ENCODE peak calls at places on chromosomes 16 and 17, in four cellular contexts. N is K562, G is HepG2, J is GM12878. F is an unnamed sample.

GRCh38 chr17:83046759-83047478 is 32.5 kb upstream of the METRNL start:
- DNase-seq in N (no peak), G (no peak), J (no peak), F (no peak)

GRCh38 chr17:67594115-67594878 is 123.4 kb upstream of the NOL11 start:
- DNase-seq in N (no peak), G (peak; percentile 35), J (peak; percentile 82), F (no peak)

GRCh38 chr16:78235168-78235800 is 135.8 kb downstream of the WWOX start:
- DNase-seq in N (peak; percentile 76), G (peak; percentile 65), J (peak; percentile 7), F (peak; percentile 86)

GRCh38 chr17:72683506-72684404 is 408.7 kb downstream of the SLC39A11 start:
- DNase-seq in N (no peak), G (peak; percentile 97), J (no peak), F (peak; percentile 51)

GRCh38 chr17:14489986-14490385 is 189.1 kb downstream of the HS3ST3B1 start:
- DNase-seq in N (no peak), G (no peak), J (no peak), F (no peak)

GRCh38 chr17:62064029-62064790 is 868 bp downstream of the MED13 start:
- DNase-seq in N (no peak), G (no peak), J (no peak), F (no peak)

GRCh38 chr17:60442271-60443201 is 20.2 kb downstream of the CHCT1 start:
- DNase-seq in N (no peak), G (peak; percentile 83), J (no peak), F (no peak)

GRCh38 chr16:80123189-80123588 is 417.6 kb upstream of the DYNLRB2 start:
- DNase-seq in N (no peak), G (no peak), J (no peak), F (no peak)

GRCh38 chr17:20263595-20263994 is 203.7 kb downstream of the LGALS9B start:
- DNase-seq in N (no peak), G (no peak), J (no peak), F (no peak)

GRCh38 chr17:66533572-66533971 is 231.2 kb downstream of the PRKCA start:
- DNase-seq in N (no peak), G (no peak), J (no peak), F (no peak)

GRCh38 chr16:55628306-55628968 is 27.4 kb upstream of the SLC6A2 start:
- DNase-seq in N (no peak), G (no peak), J (no peak), F (no peak)

GRCh38 chr16:82655315-82655714 is 28.5 kb downstream of the CDH13 start:
- DNase-seq in N (no peak), G (no peak), J (peak; percentile 50), F (no peak)

GRCh38 chr16:86243571-86244154 is 266.7 kb upstream of the FOXF1 start:
- DNase-seq in N (no peak), G (no peak), J (no peak), F (no peak)

GRCh38 chr17:60851181-60851580 is 173.5 kb downstream of the BCAS3 start:
- DNase-seq in N (no peak), G (no peak), J (no peak), F (no peak)

GRCh38 chr17:10328971-10329923 is 43.6 kb downstream of the MYH13 start:
- DNase-seq in N (no peak), G (no peak), J (no peak), F (no peak)

GRCh38 chr17:15479697-15480096 is 12.3 kb upstream of the CDRT4 start:
- DNase-seq in N (no peak), G (peak; percentile 21), J (no peak), F (no peak)

GRCh38 chr16:56571525-56571924 is 6.7 kb downstream of the MT4 start:
- DNase-seq in N (no peak), G (no peak), J (no peak), F (no peak)

GRCh38 chr17:65678534-65678933 is 117.1 kb upstream of the AXIN2 start:
- DNase-seq in N (no peak), G (no peak), J (no peak), F (no peak)

DNA sequence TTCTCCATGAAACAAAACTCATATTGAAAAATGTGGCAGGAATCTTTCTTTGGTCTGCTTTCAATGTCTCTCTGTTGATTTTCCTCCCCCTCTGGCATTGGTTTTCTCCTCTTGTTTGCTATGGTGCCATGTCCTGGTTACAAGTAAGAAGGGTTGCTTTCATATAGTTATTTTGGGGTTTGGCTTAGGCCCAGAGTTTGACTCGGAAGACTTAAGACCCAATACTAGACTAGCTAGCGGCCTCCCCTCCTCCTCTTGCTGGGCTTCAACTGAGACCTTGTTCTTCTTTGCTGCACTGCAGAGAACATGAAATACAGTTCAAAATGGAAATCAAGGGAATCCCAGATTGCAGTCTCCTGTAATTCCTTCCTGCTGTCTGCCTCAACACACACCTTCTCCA is 30.0 kb upstream of the CLEC18A start:
- DNase-seq in N (no peak), G (no peak), J (no peak), F (no peak)
- TF ChIP-seq TARDBP in N (no peak), G (no peak), J (no peak), F (no peak)

GRCh38 chr16:1443980-1444729 is at the start of gene CCDC154:
- DNase-seq in N (no peak), G (no peak), J (no peak), F (no peak)

GRCh38 chr16:1441391-1441829 is 2.9 kb downstream of the CCDC154 start:
- DNase-seq in N (no peak), G (no peak), J (no peak), F (no peak)

GRCh38 chr16:1444730-1445517 is 568 bp upstream of the CCDC154 start:
- DNase-seq in N (no peak), G (no peak), J (no peak), F (no peak)

GRCh38 chr16:1443403-1443973 is 868 bp downstream of the CCDC154 start:
- DNase-seq in N (no peak), G (no peak), J (no peak), F (no peak)

DNA sequence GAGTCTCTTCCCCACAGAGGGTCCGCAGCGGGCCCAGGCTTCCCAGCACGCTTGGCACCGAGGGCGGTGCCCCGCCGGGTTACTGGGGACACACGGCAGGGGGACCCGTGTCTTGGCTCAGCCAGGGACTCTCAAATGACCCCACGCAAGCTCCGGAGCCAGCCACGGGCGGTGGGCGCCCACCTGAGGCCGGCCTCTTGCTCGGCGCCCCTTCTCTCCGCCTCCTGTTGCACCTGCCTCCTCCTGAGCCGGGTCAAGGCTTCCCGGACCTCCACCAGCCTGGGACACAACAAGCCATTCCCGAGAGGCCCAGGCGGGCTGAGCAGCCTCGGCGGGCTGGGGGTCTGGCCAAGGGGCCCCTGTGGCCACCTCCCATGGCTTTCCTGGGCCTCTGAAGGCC is 1.7 kb downstream of the CCDC154 start:
- DNase-seq in N (no peak), G (no peak), J (no peak), F (no peak)
- TF ChIP-seq FOXK2 in N (no peak), G (no peak), J (no peak), F (no peak)

DNA sequence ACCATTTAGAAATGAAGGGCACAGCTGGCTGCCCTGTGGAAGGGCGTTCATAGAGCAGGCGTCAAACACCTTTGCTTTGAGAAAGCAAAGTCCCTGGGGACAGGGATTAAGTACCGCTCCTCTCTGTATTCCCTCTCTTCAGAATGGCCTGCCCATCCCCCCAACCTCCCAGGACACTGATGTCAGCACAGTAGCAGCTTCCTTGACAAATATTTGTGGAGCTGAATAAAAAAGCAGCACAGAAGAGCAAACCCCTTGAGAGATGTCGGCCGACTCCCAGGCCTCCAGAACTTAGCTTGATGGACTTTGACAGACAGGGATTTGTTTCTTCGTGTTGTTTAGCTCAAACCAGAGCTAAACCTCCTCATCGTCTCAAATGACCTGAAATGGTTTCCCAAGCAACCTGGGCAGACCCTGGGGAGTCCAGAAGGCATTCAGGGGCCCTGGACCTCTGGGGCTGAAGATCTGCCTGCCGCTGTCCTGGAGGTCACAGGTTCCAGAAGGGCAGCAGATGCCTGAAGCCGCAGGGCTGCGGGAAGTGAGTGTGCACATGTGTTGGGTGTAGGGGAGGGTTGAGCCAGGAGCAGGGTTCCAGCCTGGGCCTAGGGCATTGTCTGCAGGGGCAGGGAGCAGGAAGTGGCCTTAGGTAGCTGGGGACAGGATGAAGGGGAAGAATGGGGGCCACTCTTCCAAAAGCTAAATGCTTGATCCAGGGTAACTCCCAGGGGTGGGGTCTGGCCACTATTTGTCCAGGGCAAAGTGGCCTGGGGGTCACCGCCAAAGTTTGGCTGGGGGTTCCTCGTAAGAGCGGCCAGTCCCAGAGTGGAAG is 42.3 kb upstream of the NKD1 start:
- DNase-seq in N (no peak), G (peak; percentile 80), J (no peak), F (no peak)
- TF ChIP-seq TARDBP in N (no peak), G (peak; percentile 33), J (no peak), F (no peak)

DNA sequence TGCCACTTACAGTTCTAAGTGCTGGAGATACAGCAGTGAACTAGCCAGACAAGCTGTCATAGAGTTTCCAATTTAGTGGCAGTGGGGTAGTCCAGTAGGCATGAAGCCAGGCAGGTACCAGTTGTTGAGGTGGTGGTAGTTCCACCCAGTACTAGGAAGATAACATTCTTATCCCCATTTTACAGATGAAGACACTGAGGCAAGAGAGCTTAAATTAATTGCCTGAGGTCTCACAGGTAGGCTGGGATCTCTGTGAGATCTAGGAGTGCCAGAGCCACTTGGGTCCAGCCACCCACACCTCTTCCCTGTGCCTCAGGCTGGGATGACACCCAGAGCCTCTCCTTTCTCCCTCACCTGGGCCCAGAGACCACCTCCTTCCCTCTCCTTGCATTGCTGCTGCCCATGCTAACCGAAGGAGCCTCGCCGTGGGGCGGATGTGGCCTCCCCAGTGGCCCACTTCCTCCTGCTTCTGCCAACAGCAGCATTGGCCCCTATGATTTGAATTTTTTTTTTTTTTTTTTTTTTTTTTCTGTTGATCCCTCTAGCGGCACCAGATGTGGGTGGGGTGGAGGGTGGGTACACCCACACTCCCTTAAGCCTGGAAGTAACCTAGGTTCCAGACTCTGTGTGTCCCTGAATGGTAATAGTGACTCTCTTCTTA is 114.0 kb downstream of the PRKCB start:
- DNase-seq in N (no peak), G (no peak), J (peak; percentile 28), F (no peak)
- TF ChIP-seq FOXK2 in N (no peak), G (no peak), J (no peak), F (no peak)

DNA sequence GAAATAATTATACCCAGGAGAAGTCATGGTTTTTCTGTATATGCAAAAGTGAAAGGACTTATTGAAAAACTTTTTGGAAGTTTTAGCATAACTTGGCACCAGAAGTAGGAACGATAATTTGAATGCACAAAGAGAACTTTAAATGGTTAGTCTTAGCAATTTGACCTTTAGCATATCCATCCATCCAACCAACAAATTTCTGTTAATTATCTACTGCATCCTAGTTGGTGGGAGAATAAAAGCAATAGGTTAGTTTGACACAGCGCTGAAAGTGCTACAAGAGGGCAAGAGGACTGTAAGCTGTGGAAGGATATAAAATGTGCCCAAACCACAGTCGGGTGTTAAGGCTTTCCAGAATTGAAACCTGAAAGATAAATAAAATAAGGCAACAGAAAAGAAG is 17.6 kb downstream of the SPAG9 start:
- DNase-seq in N (no peak), G (no peak), J (no peak), F (no peak)
- TF ChIP-seq TARDBP in N (no peak), G (no peak), J (no peak), F (no peak)

GRCh38 chr16:68374961-68375660 is 64.3 kb downstream of the PRMT7 start:
- DNase-seq in N (no peak), G (no peak), J (no peak), F (no peak)
- TF ChIP-seq FOXK2 in N (no peak), G (no peak), J (no peak), F (no peak)